ENCODE peak calls at places on chromosome X, in seven cellular contexts. G, J, Y, S, C, B and R are unnamed samples.

GRCh38 chrX:85836868-85837267 is 210.5 kb downstream of the CHM start:
- DNase-seq in G (peak; percentile 5), J (no peak), Y (no peak), S (no peak), C (no peak), B (peak; percentile 71), R (no peak)

GRCh38 chrX:23317799-23318724 is 16.6 kb upstream of the PTCHD1 start:
- DNase-seq in G (no peak), J (no peak), Y (no peak), S (no peak), C (no peak), B (peak; percentile 21), R (no peak)

GRCh38 chrX:137926090-137926489 is 360.2 kb downstream of the ZIC3 start:
- DNase-seq in G (peak; percentile 13), J (no peak), Y (no peak), S (no peak), C (peak; percentile 27), B (no peak), R (no peak)

GRCh38 chrX:120419465-120419864 is 49.6 kb downstream of the LAMP2 start:
- DNase-seq in G (no peak), J (no peak), Y (no peak), S (no peak), C (no peak), B (no peak), R (no peak)

GRCh38 chrX:104151037-104151436 is 5.8 kb downstream of the SLC25A53 start:
- DNase-seq in G (no peak), J (no peak), Y (no peak), S (no peak), C (no peak), B (no peak), R (no peak)

GRCh38 chrX:136211766-136212556 is 39.2 kb downstream of the MAP7D3 start:
- DNase-seq in G (no peak), J (no peak), Y (no peak), S (peak; percentile 78), C (no peak), B (no peak), R (no peak)

GRCh38 chrX:140733766-140734342 is 24.3 kb downstream of the LINC00632 start:
- DNase-seq in G (no peak), J (no peak), Y (peak; percentile 3), S (no peak), C (no peak), B (peak; percentile 62), R (peak; percentile 13)

GRCh38 chrX:3697701-3698279 is 15.7 kb downstream of the PRKX start:
- DNase-seq in G (peak; percentile 42), J (peak; percentile 36), Y (peak; percentile 17), S (no peak), C (peak; percentile 33), B (peak; percentile 75), R (no peak)

GRCh38 chrX:152639426-152639825 is 1.7 kb downstream of the GABRQ start:
- DNase-seq in G (no peak), J (no peak), Y (no peak), S (no peak), C (no peak), B (no peak), R (no peak)

GRCh38 chrX:106752101-106752678 is 25.7 kb downstream of the RNF128 start:
- DNase-seq in G (no peak), J (no peak), Y (no peak), S (no peak), C (no peak), B (peak; percentile 13), R (no peak)

GRCh38 chrX:23742174-23742692 is 843 bp downstream of the ACOT9 start:
- DNase-seq in G (peak; percentile 36), J (no peak), Y (peak; percentile 32), S (peak; percentile 80), C (no peak), B (peak; percentile 83), R (peak; percentile 55)

GRCh38 chrX:31130457-31131215 is 58.8 kb upstream of the FTHL17 start:
- DNase-seq in G (no peak), J (no peak), Y (no peak), S (no peak), C (no peak), B (no peak), R (peak; percentile 2)

GRCh38 chrX:111047575-111047974 is 48.4 kb upstream of the PAK3 start:
- DNase-seq in G (no peak), J (no peak), Y (no peak), S (no peak), C (no peak), B (no peak), R (no peak)

GRCh38 chrX:13533726-13534125 is 35.7 kb upstream of the EGFL6 start:
- DNase-seq in G (no peak), J (no peak), Y (no peak), S (no peak), C (no peak), B (peak; percentile 69), R (no peak)

GRCh38 chrX:9204560-9204959 is 170.6 kb upstream of the FAM9B start:
- DNase-seq in G (no peak), J (no peak), Y (no peak), S (no peak), C (no peak), B (peak; percentile 54), R (no peak)

GRCh38 chrX:42070866-42071265 is 147.5 kb upstream of the CASK start:
- DNase-seq in G (no peak), J (no peak), Y (no peak), S (no peak), C (no peak), B (peak; percentile 1), R (no peak)

GRCh38 chrX:12080265-12080664 is 58.0 kb upstream of the FRMPD4 start:
- DNase-seq in G (no peak), J (no peak), Y (no peak), S (no peak), C (peak; percentile 8), B (peak; percentile 25), R (peak; percentile 16)

GRCh38 chrX:108064001-108064400 is 19.1 kb downstream of the VSIG1 start:
- DNase-seq in G (no peak), J (no peak), Y (no peak), S (no peak), C (no peak), B (no peak), R (no peak)

GRCh38 chrX:45847966-45848365 is 647.3 kb upstream of the DIPK2B start:
- DNase-seq in G (no peak), J (no peak), Y (no peak), S (no peak), C (no peak), B (peak; percentile 12), R (no peak)

GRCh38 chrX:45850197-45850774 is 649.6 kb upstream of the DIPK2B start:
- DNase-seq in G (no peak), J (no peak), Y (no peak), S (no peak), C (no peak), B (peak; percentile 27), R (no peak)

GRCh38 chrX:45851434-45851991 is 650.8 kb upstream of the DIPK2B start:
- DNase-seq in G (no peak), J (no peak), Y (peak; percentile 13), S (peak; percentile 52), C (no peak), B (peak; percentile 48), R (no peak)

GRCh38 chrX:45850775-45851433 is 650.2 kb upstream of the DIPK2B start:
- DNase-seq in G (no peak), J (no peak), Y (peak; percentile 19), S (peak; percentile 52), C (no peak), B (peak; percentile 60), R (no peak)

DNA sequence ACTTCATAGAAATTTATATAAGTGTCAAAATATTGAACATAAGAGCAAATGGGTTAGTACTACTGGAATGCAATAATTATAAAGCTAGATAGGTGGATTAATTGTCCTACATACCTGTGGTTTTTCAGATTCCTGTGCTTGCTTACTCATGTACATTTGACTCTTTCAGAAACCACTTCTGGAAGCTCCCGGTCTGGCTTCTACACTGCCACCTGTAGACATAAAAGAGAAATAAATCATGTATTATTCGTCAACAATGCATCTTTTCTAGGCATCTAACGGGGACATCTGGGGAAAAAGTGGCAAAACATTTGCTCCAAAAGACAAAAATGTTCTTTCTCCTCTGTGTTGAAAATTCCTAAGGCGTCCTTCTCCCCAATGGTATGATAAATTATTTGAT is 648.6 kb upstream of the DIPK2B start:
- DNase-seq in G (peak; percentile 84), J (no peak), Y (peak; percentile 15), S (no peak), C (no peak), B (peak; percentile 80), R (peak; percentile 70)
- H3K4me3 ChIP-seq in G (peak overlapping the region; percentile 74), J (peak overlapping the region; percentile 56), Y (no peak overlapping the region), S (no peak overlapping the region), C (peak overlapping the region; percentile 76), B (peak overlapping the region; percentile 94), R (peak overlapping the region; percentile 77)

GRCh38 chrX:69024287-69024686 is 141.0 kb downstream of the PJA1 start:
- DNase-seq in G (no peak), J (no peak), Y (no peak), S (no peak), C (no peak), B (no peak), R (no peak)

GRCh38 chrX:69020316-69020715 is 144.9 kb downstream of the PJA1 start:
- DNase-seq in G (no peak), J (no peak), Y (no peak), S (no peak), C (no peak), B (no peak), R (no peak)

GRCh38 chrX:69021095-69021494 is 144.2 kb downstream of the PJA1 start:
- DNase-seq in G (no peak), J (no peak), Y (no peak), S (no peak), C (no peak), B (no peak), R (no peak)

GRCh38 chrX:69021561-69021960 is 143.7 kb downstream of the PJA1 start:
- DNase-seq in G (no peak), J (no peak), Y (no peak), S (no peak), C (no peak), B (no peak), R (no peak)

GRCh38 chrX:69022430-69022829 is 142.8 kb downstream of the PJA1 start:
- DNase-seq in G (no peak), J (no peak), Y (no peak), S (no peak), C (no peak), B (no peak), R (no peak)
- H3K4me3 ChIP-seq in G (no peak overlapping the region), J (no peak overlapping the region), Y (no peak overlapping the region), S (no peak overlapping the region), C (no peak overlapping the region), B (no peak overlapping the region), R (no peak overlapping the region)

GRCh38 chrX:48584698-48585097 is 10.4 kb downstream of the RBM3 start:
- DNase-seq in G (no peak), J (no peak), Y (no peak), S (no peak), C (no peak), B (no peak), R (no peak)

GRCh38 chrX:48592971-48593370 is 4.3 kb upstream of the WDR13 start:
- DNase-seq in G (no peak), J (no peak), Y (no peak), S (no peak), C (no peak), B (no peak), R (no peak)

GRCh38 chrX:48590203-48591103 is 6.8 kb upstream of the WDR13 start:
- DNase-seq in G (no peak), J (peak; percentile 53), Y (no peak), S (no peak), C (no peak), B (no peak), R (no peak)

GRCh38 chrX:48589482-48590162 is 7.7 kb upstream of the WDR13 start:
- DNase-seq in G (no peak), J (no peak), Y (peak; percentile 27), S (no peak), C (no peak), B (no peak), R (no peak)
- H3K4me3 ChIP-seq in G (no peak overlapping the region), J (no peak overlapping the region), Y (no peak overlapping the region), S (no peak overlapping the region), C (no peak overlapping the region), B (no peak overlapping the region), R (no peak overlapping the region)

GRCh38 chrX:150361777-150362351 is 1.3 kb upstream of the MAMLD1 start:
- DNase-seq in G (no peak), J (no peak), Y (no peak), S (peak; percentile 53), C (no peak), B (peak; percentile 66), R (no peak)
- H3K4me3 ChIP-seq in G (peak overlapping the region; percentile 51), J (peak overlapping the region; percentile 59), Y (peak overlapping the region; percentile 41), S (peak overlapping the region; percentile 72), C (peak overlapping the region; percentile 57), B (peak overlapping the region; percentile 89), R (peak overlapping the region; percentile 67)